ENCODE peak calls at places on chromosomes 16 and 17, in eight cellular contexts. A, E, S, I, L, X, H and B are unnamed samples.

GRCh38 chr17:63335818-63336217 is 110.3 kb downstream of the CYB561 start:
- DNase-seq in A (no peak), E (no peak), S (no peak), I (no peak), L (no peak), X (no peak), H (no peak), B (no peak)

GRCh38 chr17:9256944-9257629 is 235.8 kb downstream of the NTN1 start:
- DNase-seq in A (no peak), E (no peak), S (no peak), I (no peak), L (no peak), X (no peak), H (no peak), B (no peak)

GRCh38 chr16:80938035-80938927 is 68.4 kb downstream of the CMC2 start:
- DNase-seq in A (no peak), E (no peak), S (peak; percentile 50), I (no peak), L (no peak), X (no peak), H (no peak), B (no peak)

GRCh38 chr17:2011421-2012371 is 13.4 kb downstream of the RTN4RL1 start:
- DNase-seq in A (no peak), E (no peak), S (no peak), I (no peak), L (no peak), X (peak; percentile 77), H (no peak), B (no peak)

GRCh38 chr16:72947379-72948237 is 100.3 kb downstream of the ZFHX3 start:
- DNase-seq in A (no peak), E (peak; percentile 92), S (no peak), I (no peak), L (no peak), X (no peak), H (no peak), B (no peak)

GRCh38 chr16:48212033-48212432 is 32.1 kb upstream of the LONP2 start:
- DNase-seq in A (no peak), E (no peak), S (no peak), I (no peak), L (no peak), X (no peak), H (no peak), B (no peak)

GRCh38 chr16:53754938-53755910 is 51.3 kb downstream of the FTO start:
- DNase-seq in A (no peak), E (no peak), S (peak; percentile 54), I (no peak), L (no peak), X (no peak), H (no peak), B (no peak)

GRCh38 chr16:68242085-68242484 is 3.1 kb upstream of the PLA2G15 start:
- DNase-seq in A (no peak), E (no peak), S (no peak), I (no peak), L (no peak), X (no peak), H (no peak), B (no peak)

GRCh38 chr17:34874496-34874895 is 86.8 kb downstream of the CCT6B start:
- DNase-seq in A (no peak), E (no peak), S (no peak), I (no peak), L (no peak), X (no peak), H (no peak), B (no peak)

GRCh38 chr17:78329263-78330059 is 30.4 kb downstream of the SOCS3 start:
- DNase-seq in A (no peak), E (no peak), S (peak; percentile 55), I (no peak), L (no peak), X (no peak), H (no peak), B (no peak)

GRCh38 chr16:57607676-57608461 is 20.6 kb upstream of the ADGRG1 start:
- DNase-seq in A (no peak), E (no peak), S (no peak), I (no peak), L (peak; percentile 25), X (peak; percentile 11), H (no peak), B (no peak)

GRCh38 chr17:34826332-34826731 is 134.9 kb downstream of the CCT6B start:
- DNase-seq in A (no peak), E (peak; percentile 62), S (peak; percentile 59), I (no peak), L (no peak), X (no peak), H (no peak), B (no peak)

GRCh38 chr17:44774271-44775135 is 15.7 kb downstream of the ADAM11 start:
- DNase-seq in A (peak; percentile 84), E (peak; percentile 96), S (peak; percentile 89), I (peak; percentile 69), L (peak; percentile 95), X (peak; percentile 96), H (peak; percentile 85), B (peak; percentile 93)

GRCh38 chr17:71208111-71208704 is 912.6 kb upstream of the SOX9 start:
- DNase-seq in A (no peak), E (no peak), S (no peak), I (no peak), L (no peak), X (no peak), H (no peak), B (no peak)

GRCh38 chr17:50645748-50646682 is 11.3 kb downstream of the ABCC3 start:
- DNase-seq in A (no peak), E (no peak), S (no peak), I (no peak), L (no peak), X (no peak), H (no peak), B (no peak)

GRCh38 chr17:42531455-42532354 is 4.3 kb upstream of the NAGLU start:
- DNase-seq in A (peak; percentile 50), E (peak; percentile 73), S (peak; percentile 86), I (peak; percentile 42), L (no peak), X (peak; percentile 77), H (peak; percentile 43), B (no peak)